ENCODE peak calls at places on chromosomes 6 and 20, in eight cellular contexts. One of them, this sample, is unnamed.

GRCh38 chr6:156395276-156395675 is 381.9 kb upstream of the ARID1B start:
- DNase-seq in GM06990: peak; percentile 36
- DNase-seq in activated B cell treated with CpG ODN at 0.5 μM for 24 hours: no peak
- DNase-seq in lower lobe of right lung: no peak
- DNase-seq in Peyer's patch: peak; percentile 79
- DNase-seq in heart right ventricle: no peak
- DNase-seq in neural crest cell: no peak
- DNase-seq in mammary epithelial cell: no peak
- DNase-seq in this sample: no peak

GRCh38 chr6:149249370-149250357 is 67.8 kb upstream of the TAB2 start:
- DNase-seq in GM06990: no peak
- DNase-seq in activated B cell treated with CpG ODN at 0.5 μM for 24 hours: no peak
- DNase-seq in lower lobe of right lung: no peak
- DNase-seq in Peyer's patch: no peak
- DNase-seq in heart right ventricle: no peak
- DNase-seq in neural crest cell: no peak
- DNase-seq in mammary epithelial cell: no peak
- DNase-seq in this sample: no peak

GRCh38 chr6:42294759-42295158 is 77.1 kb upstream of the MRPS10 start:
- DNase-seq in GM06990: no peak
- DNase-seq in activated B cell treated with CpG ODN at 0.5 μM for 24 hours: no peak
- DNase-seq in lower lobe of right lung: no peak
- DNase-seq in Peyer's patch: peak; percentile 70
- DNase-seq in heart right ventricle: no peak
- DNase-seq in neural crest cell: no peak
- DNase-seq in mammary epithelial cell: peak; percentile 98
- DNase-seq in this sample: peak; percentile 96

GRCh38 chr20:7924692-7925091 is 15.6 kb downstream of the HAO1 start:
- DNase-seq in GM06990: peak; percentile 9
- DNase-seq in activated B cell treated with CpG ODN at 0.5 μM for 24 hours: no peak
- DNase-seq in lower lobe of right lung: no peak
- DNase-seq in Peyer's patch: no peak
- DNase-seq in heart right ventricle: no peak
- DNase-seq in neural crest cell: no peak
- DNase-seq in mammary epithelial cell: peak; percentile 87
- DNase-seq in this sample: peak; percentile 87

GRCh38 chr20:1328680-1329330 is at the start of gene SDCBP2:
- DNase-seq in GM06990: no peak
- DNase-seq in activated B cell treated with CpG ODN at 0.5 μM for 24 hours: peak; percentile 13
- DNase-seq in lower lobe of right lung: peak; percentile 72
- DNase-seq in Peyer's patch: peak; percentile 92
- DNase-seq in heart right ventricle: no peak
- DNase-seq in neural crest cell: no peak
- DNase-seq in mammary epithelial cell: peak; percentile 79
- DNase-seq in this sample: peak; percentile 68

GRCh38 chr6:4021862-4022715 is 56.8 kb downstream of the FAM217A start:
- DNase-seq in GM06990: no peak
- DNase-seq in activated B cell treated with CpG ODN at 0.5 μM for 24 hours: no peak
- DNase-seq in lower lobe of right lung: no peak
- DNase-seq in Peyer's patch: no peak
- DNase-seq in heart right ventricle: no peak
- DNase-seq in neural crest cell: no peak
- DNase-seq in mammary epithelial cell: no peak
- DNase-seq in this sample: no peak

GRCh38 chr20:58002901-58003300 is 225.6 kb downstream of the ANKRD60 start:
- DNase-seq in GM06990: no peak
- DNase-seq in activated B cell treated with CpG ODN at 0.5 μM for 24 hours: no peak
- DNase-seq in lower lobe of right lung: no peak
- DNase-seq in Peyer's patch: no peak
- DNase-seq in heart right ventricle: no peak
- DNase-seq in neural crest cell: no peak
- DNase-seq in mammary epithelial cell: no peak
- DNase-seq in this sample: no peak

GRCh38 chr20:2124632-2125131 is 23.1 kb downstream of the STK35 start:
- DNase-seq in GM06990: no peak
- DNase-seq in activated B cell treated with CpG ODN at 0.5 μM for 24 hours: peak; percentile 19
- DNase-seq in lower lobe of right lung: no peak
- DNase-seq in Peyer's patch: no peak
- DNase-seq in heart right ventricle: peak; percentile 35
- DNase-seq in neural crest cell: no peak
- DNase-seq in mammary epithelial cell: no peak
- DNase-seq in this sample: no peak

GRCh38 chr20:2032168-2032567 is 38.3 kb upstream of the PDYN start:
- DNase-seq in GM06990: no peak
- DNase-seq in activated B cell treated with CpG ODN at 0.5 μM for 24 hours: no peak
- DNase-seq in lower lobe of right lung: no peak
- DNase-seq in Peyer's patch: no peak
- DNase-seq in heart right ventricle: no peak
- DNase-seq in neural crest cell: peak; percentile 16
- DNase-seq in mammary epithelial cell: no peak
- DNase-seq in this sample: no peak

GRCh38 chr20:33444797-33445560 is 1.4 kb upstream of the SNTA1 start:
- DNase-seq in GM06990: no peak
- DNase-seq in activated B cell treated with CpG ODN at 0.5 μM for 24 hours: no peak
- DNase-seq in lower lobe of right lung: no peak
- DNase-seq in Peyer's patch: peak; percentile 65
- DNase-seq in heart right ventricle: peak; percentile 23
- DNase-seq in neural crest cell: no peak
- DNase-seq in mammary epithelial cell: no peak
- DNase-seq in this sample: peak; percentile 36
- TF ChIP-seq CTCF in GM06990: peak; percentile 40
- TF ChIP-seq CTCF in activated B cell treated with CpG ODN at 0.5 μM for 24 hours: no peak
- TF ChIP-seq CTCF in lower lobe of right lung: no peak
- TF ChIP-seq CTCF in Peyer's patch: no peak
- TF ChIP-seq CTCF in heart right ventricle: peak; percentile 55
- TF ChIP-seq CTCF in neural crest cell: no peak
- TF ChIP-seq CTCF in mammary epithelial cell: peak; percentile 13
- TF ChIP-seq CTCF in this sample: peak; percentile 64

GRCh38 chr6:129476810-129477209 is 233.2 kb downstream of the ARHGAP18 start:
- DNase-seq in GM06990: no peak
- DNase-seq in activated B cell treated with CpG ODN at 0.5 μM for 24 hours: no peak
- DNase-seq in lower lobe of right lung: no peak
- DNase-seq in Peyer's patch: no peak
- DNase-seq in heart right ventricle: no peak
- DNase-seq in neural crest cell: no peak
- DNase-seq in mammary epithelial cell: no peak
- DNase-seq in this sample: no peak

GRCh38 chr6:129476248-129476564 is 233.8 kb downstream of the ARHGAP18 start:
- DNase-seq in GM06990: no peak
- DNase-seq in activated B cell treated with CpG ODN at 0.5 μM for 24 hours: no peak
- DNase-seq in lower lobe of right lung: no peak
- DNase-seq in Peyer's patch: no peak
- DNase-seq in heart right ventricle: no peak
- DNase-seq in neural crest cell: no peak
- DNase-seq in mammary epithelial cell: no peak
- DNase-seq in this sample: no peak

GRCh38 chr6:129478379-129478778 is 231.6 kb downstream of the ARHGAP18 start:
- DNase-seq in GM06990: no peak
- DNase-seq in activated B cell treated with CpG ODN at 0.5 μM for 24 hours: no peak
- DNase-seq in lower lobe of right lung: no peak
- DNase-seq in Peyer's patch: no peak
- DNase-seq in heart right ventricle: no peak
- DNase-seq in neural crest cell: no peak
- DNase-seq in mammary epithelial cell: no peak
- DNase-seq in this sample: no peak

GRCh38 chr6:129472239-129472638 is 237.7 kb downstream of the ARHGAP18 start:
- DNase-seq in GM06990: no peak
- DNase-seq in activated B cell treated with CpG ODN at 0.5 μM for 24 hours: no peak
- DNase-seq in lower lobe of right lung: no peak
- DNase-seq in Peyer's patch: no peak
- DNase-seq in heart right ventricle: no peak
- DNase-seq in neural crest cell: no peak
- DNase-seq in mammary epithelial cell: no peak
- DNase-seq in this sample: no peak

GRCh38 chr6:129475477-129476247 is 234.3 kb downstream of the ARHGAP18 start:
- DNase-seq in GM06990: no peak
- DNase-seq in activated B cell treated with CpG ODN at 0.5 μM for 24 hours: no peak
- DNase-seq in lower lobe of right lung: no peak
- DNase-seq in Peyer's patch: no peak
- DNase-seq in heart right ventricle: no peak
- DNase-seq in neural crest cell: no peak
- DNase-seq in mammary epithelial cell: no peak
- DNase-seq in this sample: no peak
- TF ChIP-seq CTCF in GM06990: no peak
- TF ChIP-seq CTCF in activated B cell treated with CpG ODN at 0.5 μM for 24 hours: no peak
- TF ChIP-seq CTCF in lower lobe of right lung: no peak
- TF ChIP-seq CTCF in Peyer's patch: no peak
- TF ChIP-seq CTCF in heart right ventricle: no peak
- TF ChIP-seq CTCF in neural crest cell: no peak
- TF ChIP-seq CTCF in mammary epithelial cell: no peak
- TF ChIP-seq CTCF in this sample: no peak

GRCh38 chr20:39280875-39281274 is 318.7 kb downstream of the DHX35 start:
- DNase-seq in GM06990: no peak
- DNase-seq in activated B cell treated with CpG ODN at 0.5 μM for 24 hours: no peak
- DNase-seq in lower lobe of right lung: no peak
- DNase-seq in Peyer's patch: no peak
- DNase-seq in heart right ventricle: no peak
- DNase-seq in neural crest cell: no peak
- DNase-seq in mammary epithelial cell: no peak
- DNase-seq in this sample: no peak

GRCh38 chr20:39289316-39289715 is 327.2 kb downstream of the DHX35 start:
- DNase-seq in GM06990: no peak
- DNase-seq in activated B cell treated with CpG ODN at 0.5 μM for 24 hours: no peak
- DNase-seq in lower lobe of right lung: no peak
- DNase-seq in Peyer's patch: peak; percentile 54
- DNase-seq in heart right ventricle: no peak
- DNase-seq in neural crest cell: no peak
- DNase-seq in mammary epithelial cell: no peak
- DNase-seq in this sample: no peak

GRCh38 chr20:39282619-39283092 is 320.5 kb downstream of the DHX35 start:
- DNase-seq in GM06990: no peak
- DNase-seq in activated B cell treated with CpG ODN at 0.5 μM for 24 hours: no peak
- DNase-seq in lower lobe of right lung: no peak
- DNase-seq in Peyer's patch: no peak
- DNase-seq in heart right ventricle: no peak
- DNase-seq in neural crest cell: no peak
- DNase-seq in mammary epithelial cell: no peak
- DNase-seq in this sample: no peak

DNA sequence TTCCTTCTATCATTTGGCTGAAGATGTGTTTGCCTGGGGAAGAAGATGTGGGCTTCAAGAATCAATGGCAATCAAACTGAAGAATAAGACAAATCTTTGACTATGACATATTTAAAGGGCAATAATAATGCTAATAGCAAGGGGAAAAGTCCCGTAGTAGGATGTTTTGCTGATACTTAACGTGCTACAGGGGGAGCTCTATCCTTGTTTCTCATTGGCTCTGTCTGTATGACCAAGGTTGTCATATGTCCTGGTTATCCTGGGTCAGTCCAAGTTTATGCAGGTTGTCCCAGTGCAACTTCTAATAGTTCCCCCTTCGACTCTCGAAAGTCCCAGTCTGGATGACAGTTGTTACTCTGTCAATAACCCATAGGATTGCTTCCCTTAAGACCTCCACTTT is 321.3 kb downstream of the DHX35 start:
- DNase-seq in GM06990: no peak
- DNase-seq in activated B cell treated with CpG ODN at 0.5 μM for 24 hours: no peak
- DNase-seq in lower lobe of right lung: no peak
- DNase-seq in Peyer's patch: no peak
- DNase-seq in heart right ventricle: no peak
- DNase-seq in neural crest cell: no peak
- DNase-seq in mammary epithelial cell: no peak
- DNase-seq in this sample: no peak
- TF ChIP-seq CTCF in GM06990: peak; percentile 15
- TF ChIP-seq CTCF in activated B cell treated with CpG ODN at 0.5 μM for 24 hours: no peak
- TF ChIP-seq CTCF in lower lobe of right lung: no peak
- TF ChIP-seq CTCF in Peyer's patch: no peak
- TF ChIP-seq CTCF in heart right ventricle: no peak
- TF ChIP-seq CTCF in neural crest cell: peak; percentile 3
- TF ChIP-seq CTCF in mammary epithelial cell: no peak
- TF ChIP-seq CTCF in this sample: no peak

GRCh38 chr6:26659042-26659359 is 545 bp downstream of the ZNF322 start:
- DNase-seq in GM06990: no peak
- DNase-seq in activated B cell treated with CpG ODN at 0.5 μM for 24 hours: no peak
- DNase-seq in lower lobe of right lung: no peak
- DNase-seq in Peyer's patch: no peak
- DNase-seq in heart right ventricle: no peak
- DNase-seq in neural crest cell: no peak
- DNase-seq in mammary epithelial cell: peak; percentile 16
- DNase-seq in this sample: no peak

GRCh38 chr6:26657268-26657667 is 2.3 kb downstream of the ZNF322 start:
- DNase-seq in GM06990: no peak
- DNase-seq in activated B cell treated with CpG ODN at 0.5 μM for 24 hours: no peak
- DNase-seq in lower lobe of right lung: no peak
- DNase-seq in Peyer's patch: no peak
- DNase-seq in heart right ventricle: no peak
- DNase-seq in neural crest cell: no peak
- DNase-seq in mammary epithelial cell: no peak
- DNase-seq in this sample: no peak

DNA sequence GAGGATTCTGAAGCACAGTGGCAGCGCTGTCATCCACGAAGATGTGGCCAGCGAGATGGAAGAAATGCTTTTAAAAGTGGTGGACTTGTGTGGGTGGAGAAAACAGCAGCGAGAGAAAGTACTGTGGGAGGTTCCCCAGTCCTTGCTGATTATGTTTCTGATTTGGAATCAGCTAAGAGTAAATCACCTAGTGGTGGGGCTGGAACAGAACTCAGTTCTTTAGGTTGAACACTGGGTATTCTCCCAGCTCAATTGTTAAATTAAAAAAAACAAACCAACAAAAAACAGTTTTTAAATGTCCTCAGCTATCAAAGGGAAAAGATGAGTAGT is 515 bp upstream of the ZNF322 start:
- DNase-seq in GM06990: no peak
- DNase-seq in activated B cell treated with CpG ODN at 0.5 μM for 24 hours: no peak
- DNase-seq in lower lobe of right lung: no peak
- DNase-seq in Peyer's patch: no peak
- DNase-seq in heart right ventricle: no peak
- DNase-seq in neural crest cell: no peak
- DNase-seq in mammary epithelial cell: no peak
- DNase-seq in this sample: no peak
- TF ChIP-seq CTCF in GM06990: peak; percentile 11
- TF ChIP-seq CTCF in activated B cell treated with CpG ODN at 0.5 μM for 24 hours: no peak
- TF ChIP-seq CTCF in lower lobe of right lung: no peak
- TF ChIP-seq CTCF in Peyer's patch: peak; percentile 9
- TF ChIP-seq CTCF in heart right ventricle: no peak
- TF ChIP-seq CTCF in neural crest cell: peak; percentile 52
- TF ChIP-seq CTCF in mammary epithelial cell: no peak
- TF ChIP-seq CTCF in this sample: peak; percentile 32

DNA sequence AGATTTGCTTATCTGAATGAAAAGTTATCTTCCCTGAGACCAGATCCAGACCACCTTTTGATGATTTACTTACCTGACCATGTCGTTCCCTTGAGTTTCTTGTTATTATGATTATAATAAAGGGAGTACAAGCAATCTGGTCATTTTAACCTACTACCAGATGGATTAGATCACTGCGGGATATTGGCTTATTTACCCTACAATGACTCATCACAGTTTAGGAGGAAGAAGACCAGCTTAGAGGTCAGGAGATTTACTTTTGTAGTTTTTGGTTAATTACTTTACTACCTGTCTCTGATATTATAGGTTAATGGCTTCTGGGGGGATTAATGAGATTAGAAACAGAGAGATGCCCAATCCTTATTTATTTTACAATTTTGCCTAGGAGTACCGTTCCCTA is 10.7 kb downstream of the PKIB start:
- DNase-seq in GM06990: no peak
- DNase-seq in activated B cell treated with CpG ODN at 0.5 μM for 24 hours: no peak
- DNase-seq in lower lobe of right lung: no peak
- DNase-seq in Peyer's patch: no peak
- DNase-seq in heart right ventricle: no peak
- DNase-seq in neural crest cell: no peak
- DNase-seq in mammary epithelial cell: peak; percentile 19
- DNase-seq in this sample: no peak
- TF ChIP-seq CTCF in GM06990: no peak
- TF ChIP-seq CTCF in activated B cell treated with CpG ODN at 0.5 μM for 24 hours: no peak
- TF ChIP-seq CTCF in lower lobe of right lung: no peak
- TF ChIP-seq CTCF in Peyer's patch: no peak
- TF ChIP-seq CTCF in heart right ventricle: no peak
- TF ChIP-seq CTCF in neural crest cell: no peak
- TF ChIP-seq CTCF in mammary epithelial cell: no peak
- TF ChIP-seq CTCF in this sample: no peak

GRCh38 chr6:106512048-106512957 is 117.0 kb downstream of the RTN4IP1 start:
- DNase-seq in GM06990: peak; percentile 87
- DNase-seq in activated B cell treated with CpG ODN at 0.5 μM for 24 hours: peak; percentile 79
- DNase-seq in lower lobe of right lung: peak; percentile 92
- DNase-seq in Peyer's patch: peak; percentile 95
- DNase-seq in heart right ventricle: peak; percentile 71
- DNase-seq in neural crest cell: peak; percentile 26
- DNase-seq in mammary epithelial cell: peak; percentile 68
- DNase-seq in this sample: peak; percentile 58
- TF ChIP-seq CTCF in GM06990: peak; percentile 64
- TF ChIP-seq CTCF in activated B cell treated with CpG ODN at 0.5 μM for 24 hours: no peak
- TF ChIP-seq CTCF in lower lobe of right lung: peak; percentile 51
- TF ChIP-seq CTCF in Peyer's patch: no peak
- TF ChIP-seq CTCF in heart right ventricle: peak; percentile 48
- TF ChIP-seq CTCF in neural crest cell: no peak
- TF ChIP-seq CTCF in mammary epithelial cell: no peak
- TF ChIP-seq CTCF in this sample: peak; percentile 56